ENCODE peak calls at places on chromosome 14, in five cellular contexts. Q is lower leg skin, C is AG09319, T is omental fat pad, L is ovary. D is an unnamed sample.

GRCh38 chr14:69324341-69324931 is 64.5 kb downstream of the GALNT16 start:
- DNase-seq in Q (no peak), C (no peak), T (no peak), L (no peak), D (no peak)

GRCh38 chr14:61695695-61696527 is 598 bp downstream of the HIF1A start:
- DNase-seq in Q (peak), C (no peak), T (peak), L (peak), D (peak)

GRCh38 chr14:78959674-78960264 is 789.6 kb downstream of the NRXN3 start:
- DNase-seq in Q (peak), C (peak), T (peak), L (peak), D (peak)

GRCh38 chr14:22610931-22611330 is 12.8 kb downstream of the ABHD4 start:
- DNase-seq in Q (no peak), C (no peak), T (no peak), L (no peak), D (peak)

GRCh38 chr14:60805881-60806569 is 71.5 kb downstream of the MNAT1 start:
- DNase-seq in Q (no peak), C (peak), T (no peak), L (no peak), D (no peak)

GRCh38 chr14:50351016-50351415 is 38.9 kb downstream of the DMAC2L start:
- DNase-seq in Q (no peak), C (no peak), T (no peak), L (no peak), D (peak)

GRCh38 chr14:51087024-51087423 is 7.9 kb downstream of the TRIM9 start:
- DNase-seq in Q (no peak), C (no peak), T (peak), L (no peak), D (no peak)

GRCh38 chr14:101857226-101857625 is 95.7 kb downstream of the PPP2R5C start:
- DNase-seq in Q (no peak), C (no peak), T (no peak), L (no peak), D (no peak)

GRCh38 chr14:89924224-89924623 is 30.3 kb downstream of the EFCAB11 start:
- DNase-seq in Q (no peak), C (no peak), T (no peak), L (no peak), D (no peak)

GRCh38 chr14:105474478-105475268 is at the start of gene CRIP2:
- DNase-seq in Q (no peak), C (no peak), T (no peak), L (no peak), D (no peak)

GRCh38 chr14:68813318-68813838 is 20.5 kb upstream of the ZFP36L1 start:
- DNase-seq in Q (no peak), C (no peak), T (no peak), L (peak), D (no peak)

GRCh38 chr14:82720931-82721330 is 1187.3 kb upstream of the SEL1L start:
- DNase-seq in Q (no peak), C (no peak), T (no peak), L (no peak), D (no peak)

GRCh38 chr14:35365130-35366047 is 39.2 kb downstream of the NFKBIA start:
- DNase-seq in Q (peak), C (no peak), T (peak), L (peak), D (no peak)

GRCh38 chr14:68552597-68552996 is 240.3 kb downstream of the ZFP36L1 start:
- DNase-seq in Q (peak), C (no peak), T (no peak), L (no peak), D (no peak)

GRCh38 chr14:59570122-59570521 is 6.5 kb downstream of the CCDC175 start:
- DNase-seq in Q (no peak), C (no peak), T (no peak), L (no peak), D (peak)

GRCh38 chr14:61965030-61965745 is 203.0 kb downstream of the SNAPC1 start:
- DNase-seq in Q (no peak), C (peak), T (no peak), L (no peak), D (no peak)

GRCh38 chr14:102238131-102238530 is 66.8 kb downstream of the MOK start:
- DNase-seq in Q (no peak), C (no peak), T (no peak), L (no peak), D (no peak)

GRCh38 chr14:41606249-41607118 is at the start of gene LRFN5:
- DNase-seq in Q (peak), C (no peak), T (peak), L (peak), D (no peak)

GRCh38 chr14:92568621-92569479 is 55.3 kb downstream of the RIN3 start:
- DNase-seq in Q (no peak), C (no peak), T (no peak), L (no peak), D (no peak)

GRCh38 chr14:70640938-70641547 is 673 bp upstream of the TTC9 start:
- DNase-seq in Q (no peak), C (no peak), T (no peak), L (no peak), D (no peak)

GRCh38 chr14:105058521-105059034 is 6.7 kb downstream of the GPR132 start:
- DNase-seq in Q (no peak), C (no peak), T (no peak), L (no peak), D (no peak)

GRCh38 chr14:73591690-73592448 is at the start of gene ACOT4:
- DNase-seq in Q (no peak), C (no peak), T (no peak), L (no peak), D (no peak)

GRCh38 chr14:61064866-61065265 is 83.8 kb downstream of the SLC38A6 start:
- DNase-seq in Q (no peak), C (no peak), T (no peak), L (no peak), D (no peak)

GRCh38 chr14:57574617-57575288 is 81.1 kb upstream of the CCDC198 start:
- DNase-seq in Q (no peak), C (no peak), T (no peak), L (no peak), D (no peak)

GRCh38 chr14:82872494-82872893 is 1338.8 kb upstream of the SEL1L start:
- DNase-seq in Q (no peak), C (no peak), T (no peak), L (no peak), D (no peak)

GRCh38 chr14:96693252-96693820 is 103.8 kb upstream of the VRK1 start:
- DNase-seq in Q (no peak), C (no peak), T (no peak), L (no peak), D (no peak)

GRCh38 chr14:96702831-96703230 is 94.4 kb upstream of the VRK1 start:
- DNase-seq in Q (no peak), C (no peak), T (no peak), L (no peak), D (no peak)

GRCh38 chr14:96693986-96694385 is 103.2 kb upstream of the VRK1 start:
- DNase-seq in Q (no peak), C (no peak), T (no peak), L (no peak), D (no peak)

GRCh38 chr14:96699666-96700065 is 97.5 kb upstream of the VRK1 start:
- DNase-seq in Q (no peak), C (no peak), T (no peak), L (no peak), D (no peak)

GRCh38 chr14:96698846-96699543 is 98.2 kb upstream of the VRK1 start:
- DNase-seq in Q (no peak), C (no peak), T (no peak), L (no peak), D (peak)
- TF ChIP-seq CTCF in Q (no peak), C (no peak), T (no peak), L (no peak), D (no peak)

DNA sequence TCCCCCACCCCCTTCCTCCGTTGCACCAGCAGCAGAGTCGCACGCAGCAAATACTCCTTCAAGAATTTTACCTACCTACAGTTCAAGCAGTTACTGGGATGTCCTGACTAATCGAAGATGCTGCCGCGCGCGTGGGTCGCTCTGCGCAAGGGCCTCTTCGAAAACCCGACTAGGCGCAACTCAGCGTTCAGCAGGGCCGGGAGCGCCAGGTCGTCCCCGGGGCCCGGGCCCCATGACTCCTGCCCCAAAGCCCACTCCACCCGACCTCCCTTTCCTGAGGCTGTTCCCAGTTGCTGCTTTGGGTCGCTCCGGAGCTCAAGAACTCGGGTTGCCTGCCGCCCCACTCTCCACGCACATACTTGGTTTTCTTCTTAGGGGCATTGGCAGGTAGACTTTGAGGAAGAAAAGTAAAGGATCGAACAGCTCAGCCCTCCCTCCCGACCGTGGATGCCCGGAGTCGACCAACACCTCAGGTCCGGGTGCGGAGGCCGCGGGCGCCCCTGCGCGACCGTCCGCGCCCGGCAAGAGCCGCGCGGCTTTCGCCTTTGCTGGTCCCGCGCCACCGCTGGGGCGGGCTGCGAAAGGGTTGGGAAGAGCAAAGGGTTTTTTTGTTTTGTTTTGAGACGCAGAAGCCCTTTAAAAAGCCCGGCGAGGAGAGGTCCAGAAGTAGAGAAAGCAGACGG is 1.9 kb downstream of the BMP4 start:
- DNase-seq in Q (no peak), C (no peak), T (no peak), L (peak), D (no peak)
- TF ChIP-seq CTCF in Q (no peak), C (no peak), T (no peak), L (no peak), D (no peak)

DNA sequence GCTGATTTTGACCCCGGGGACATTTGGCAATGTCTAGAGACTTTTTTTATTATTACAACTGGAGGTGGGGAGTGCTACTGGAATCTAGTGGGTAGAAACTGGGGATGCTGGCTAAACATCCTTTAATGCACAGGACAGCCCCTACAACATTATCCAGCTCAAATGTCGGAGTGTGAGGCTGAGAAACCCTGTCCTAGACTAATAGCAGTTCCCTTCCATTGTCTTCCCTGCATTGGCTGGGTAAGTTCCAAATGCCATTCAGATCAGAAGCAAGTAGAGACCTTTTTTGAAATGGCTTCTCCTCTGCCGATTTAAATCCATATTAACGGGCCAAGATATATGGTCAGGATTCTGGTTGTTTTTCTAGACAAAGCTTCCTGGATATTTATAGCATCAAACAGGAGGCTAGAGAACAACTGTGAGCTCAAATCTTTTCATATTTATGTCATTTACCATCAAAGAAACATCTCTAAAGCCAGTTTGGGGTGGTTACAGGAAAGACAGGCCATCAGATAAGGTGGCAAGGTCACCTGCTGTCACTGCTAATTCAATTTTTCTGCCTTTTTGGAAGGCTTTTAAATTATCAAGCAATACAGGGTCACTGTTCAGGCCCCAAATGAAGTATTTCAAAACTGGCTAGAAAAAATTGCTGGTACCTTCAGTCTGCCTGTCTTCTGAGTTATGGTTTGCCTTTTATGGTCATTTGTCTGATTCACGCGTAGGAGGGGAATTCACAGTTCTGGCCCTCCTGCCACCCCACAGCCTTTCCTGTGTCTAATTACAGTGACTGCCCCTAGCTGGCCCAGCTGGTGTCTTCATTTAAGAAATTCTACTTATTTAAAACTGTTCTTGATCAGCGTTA is 20.1 kb upstream of the AKAP5 start:
- DNase-seq in Q (no peak), C (no peak), T (no peak), L (peak), D (no peak)
- TF ChIP-seq CTCF in Q (no peak), C (no peak), T (no peak), L (no peak), D (no peak)

GRCh38 chr14:32785585-32785984 is 153.1 kb upstream of the NPAS3 start:
- DNase-seq in Q (no peak), C (no peak), T (no peak), L (no peak), D (no peak)
- TF ChIP-seq CTCF in Q (no peak), C (no peak), T (no peak), L (no peak), D (no peak)

DNA sequence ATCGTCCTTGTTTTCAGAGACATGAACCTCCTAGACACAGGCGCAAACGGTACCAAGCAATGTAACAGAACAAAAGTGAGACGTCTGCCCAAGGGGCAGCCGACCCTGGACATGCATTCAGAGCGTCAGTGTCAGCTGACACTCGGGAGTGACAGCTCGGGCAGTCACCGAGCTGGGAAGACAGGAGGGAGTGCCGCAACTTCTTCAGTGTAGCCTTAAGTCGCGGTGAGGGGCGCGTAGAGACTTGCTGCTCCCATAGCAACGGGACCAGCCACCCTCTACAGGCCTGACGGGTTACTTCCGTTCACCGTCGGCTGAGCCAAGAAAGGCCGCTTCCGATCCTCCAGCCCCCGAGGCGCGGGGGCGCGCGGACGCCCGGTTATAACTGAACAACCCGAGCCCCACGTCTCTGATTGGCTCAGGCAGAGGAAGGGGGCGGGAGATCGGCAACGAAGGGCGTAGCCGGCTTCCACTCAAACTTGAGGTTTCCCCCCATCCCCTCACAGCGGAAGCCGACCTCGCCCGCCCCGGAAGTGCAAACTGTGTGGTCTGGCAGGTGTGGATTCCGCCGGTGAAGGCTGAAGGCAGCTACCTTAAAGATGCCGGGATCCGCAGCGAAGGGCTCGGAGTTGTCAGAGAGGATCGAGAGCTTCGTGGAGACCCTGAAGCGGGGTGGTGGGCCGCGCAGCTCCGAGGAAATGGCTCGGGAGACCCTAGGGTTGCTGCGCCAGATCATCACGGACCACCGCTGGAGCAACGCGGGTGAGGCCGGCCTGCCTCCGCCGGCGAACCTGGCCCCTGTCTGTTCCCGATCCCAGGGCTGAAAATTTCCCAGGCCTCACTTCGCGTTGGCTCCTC is at the start of gene EIF2B2:
- DNase-seq in Q (peak), C (peak), T (peak), L (peak), D (peak)
- TF ChIP-seq CTCF in Q (no peak), C (no peak), T (no peak), L (peak), D (no peak)

GRCh38 chr14:66401447-66402095 is 84.6 kb upstream of the CCDC196 start:
- DNase-seq in Q (no peak), C (no peak), T (no peak), L (no peak), D (no peak)
- TF ChIP-seq CTCF in Q (no peak), C (peak), T (no peak), L (no peak), D (no peak)

GRCh38 chr14:54342806-54343205 is 54.0 kb upstream of the CDKN3 start:
- DNase-seq in Q (no peak), C (no peak), T (no peak), L (no peak), D (no peak)

GRCh38 chr14:54335569-54336155 is 61.1 kb upstream of the CDKN3 start:
- DNase-seq in Q (no peak), C (no peak), T (no peak), L (no peak), D (no peak)

GRCh38 chr14:54339771-54340170 is 57.0 kb upstream of the CDKN3 start:
- DNase-seq in Q (no peak), C (no peak), T (no peak), L (no peak), D (no peak)

GRCh38 chr14:54337314-54337713 is 59.5 kb upstream of the CDKN3 start:
- DNase-seq in Q (no peak), C (no peak), T (no peak), L (no peak), D (no peak)

DNA sequence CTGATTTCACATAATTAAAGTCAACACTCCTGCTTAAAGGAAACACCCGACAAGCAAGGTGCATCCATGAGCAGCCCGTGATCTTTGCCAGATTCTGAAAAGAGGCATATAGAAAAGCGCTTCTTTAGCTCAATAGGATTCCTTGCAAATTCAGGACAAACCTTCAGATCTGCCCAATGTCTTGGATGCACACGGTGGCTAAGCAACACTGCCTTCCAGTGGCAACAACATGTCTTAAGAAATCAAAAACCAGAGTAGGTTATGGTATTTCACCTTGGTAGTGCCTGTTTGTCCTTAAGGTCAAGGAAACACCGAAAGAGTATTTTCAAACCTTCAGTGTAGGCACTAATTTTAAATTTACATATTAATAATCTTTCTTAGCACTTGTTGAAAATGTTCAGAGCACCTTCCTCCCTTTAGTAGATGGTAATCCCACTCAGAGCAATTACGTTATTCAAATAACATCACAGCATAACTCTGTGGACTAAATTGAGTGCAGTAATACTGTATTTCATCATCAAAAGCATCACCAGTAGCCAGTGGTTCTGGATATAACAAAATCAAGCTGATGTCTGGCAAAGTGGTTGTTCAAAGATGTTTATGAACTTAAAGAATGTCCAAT is 58.0 kb upstream of the CDKN3 start:
- DNase-seq in Q (no peak), C (peak), T (no peak), L (no peak), D (no peak)
- TF ChIP-seq CTCF in Q (no peak), C (peak), T (no peak), L (no peak), D (no peak)

GRCh38 chr14:81565441-81566290 is 32.0 kb upstream of the SEL1L start:
- DNase-seq in Q (no peak), C (no peak), T (no peak), L (peak), D (peak)
- TF ChIP-seq CTCF in Q (no peak), C (peak), T (no peak), L (no peak), D (peak)

GRCh38 chr14:95609398-95609990 is 74.6 kb downstream of the GLRX5 start:
- DNase-seq in Q (no peak), C (no peak), T (no peak), L (peak), D (no peak)
- TF ChIP-seq CTCF in Q (no peak), C (peak), T (no peak), L (peak), D (peak)

GRCh38 chr14:75675265-75675960 is 14.4 kb downstream of the TTLL5 start:
- DNase-seq in Q (no peak), C (no peak), T (no peak), L (no peak), D (no peak)
- TF ChIP-seq CTCF in Q (no peak), C (no peak), T (no peak), L (no peak), D (no peak)